ENCODE peak calls at places on chromosomes 6 and 20, in eight cellular contexts. T is GM12891; R is heart left ventricle; K is activated CD8-positive, alpha-beta T cell treated with anti-CD3 and anti-CD28 coated beads, Interleukin-2, amount 10 ng/mL, durations not matched to agents 7 days and 5 days; X is Calu3; L is ELF-1; U is NCI-H446; F is HEK293T. A is an unnamed sample.

GRCh38 chr6:89066929-89067646 is 13.5 kb upstream of the PNRC1 start:
- DNase-seq in T (no peak), R (no peak), K (no peak), X (no peak), L (no peak), U (no peak), F (no peak), A (no peak)

GRCh38 chr6:148530394-148530923 is 187.8 kb downstream of the SASH1 start:
- DNase-seq in T (no peak), R (no peak), K (no peak), X (no peak), L (peak), U (no peak), F (no peak), A (no peak)

GRCh38 chr6:93523365-93523764 is 104.0 kb upstream of the EPHA7 start:
- DNase-seq in T (no peak), R (no peak), K (no peak), X (no peak), L (no peak), U (no peak), F (no peak), A (no peak)

GRCh38 chr6:170075659-170076223 is 215.1 kb downstream of the DLL1 start:
- DNase-seq in T (no peak), R (peak), K (no peak), X (no peak), L (no peak), U (no peak), F (no peak), A (no peak)

GRCh38 chr6:74557236-74557635 is 648.6 kb downstream of the COL12A1 start:
- DNase-seq in T (no peak), R (no peak), K (no peak), X (no peak), L (no peak), U (no peak), F (no peak), A (no peak)

GRCh38 chr6:84546427-84546914 is 217.9 kb downstream of the TBX18 start:
- DNase-seq in T (no peak), R (no peak), K (no peak), X (peak), L (peak), U (no peak), F (no peak), A (no peak)

GRCh38 chr6:150236114-150236513 is 93.3 kb downstream of the PPP1R14C start:
- DNase-seq in T (no peak), R (no peak), K (no peak), X (no peak), L (no peak), U (no peak), F (no peak), A (no peak)

GRCh38 chr6:125906158-125906998 is 50.2 kb upstream of the HINT3 start:
- DNase-seq in T (no peak), R (peak), K (peak), X (peak), L (peak), U (no peak), F (peak), A (peak)

GRCh38 chr20:47544852-47545251 is 43.2 kb downstream of the NCOA3 start:
- DNase-seq in T (no peak), R (no peak), K (no peak), X (no peak), L (no peak), U (no peak), F (no peak), A (no peak)

GRCh38 chr6:35259946-35260626 is 551 bp downstream of the ZNF76 start:
- DNase-seq in T (peak), R (peak), K (peak), X (peak), L (no peak), U (no peak), F (no peak), A (peak)

GRCh38 chr6:21163110-21163837 is 430.3 kb upstream of the SOX4 start:
- DNase-seq in T (no peak), R (no peak), K (no peak), X (no peak), L (no peak), U (no peak), F (no peak), A (peak)

GRCh38 chr6:140105857-140106256 is 731.4 kb upstream of the CITED2 start:
- DNase-seq in T (no peak), R (no peak), K (no peak), X (peak), L (peak), U (no peak), F (peak), A (no peak)

GRCh38 chr6:34115396-34116314 is 30.2 kb downstream of the GRM4 start:
- DNase-seq in T (peak), R (no peak), K (peak), X (peak), L (peak), U (no peak), F (peak), A (peak)

GRCh38 chr6:45966797-45967196 is 48.9 kb downstream of the CLIC5 start:
- DNase-seq in T (no peak), R (no peak), K (no peak), X (no peak), L (no peak), U (no peak), F (no peak), A (no peak)

GRCh38 chr20:11178946-11179654 is 505.3 kb upstream of the JAG1 start:
- DNase-seq in T (no peak), R (no peak), K (no peak), X (peak), L (no peak), U (no peak), F (no peak), A (no peak)

GRCh38 chr20:59604770-59605665 is 678 bp downstream of the PHACTR3 start:
- DNase-seq in T (no peak), R (no peak), K (no peak), X (peak), L (peak), U (no peak), F (no peak), A (no peak)

GRCh38 chr6:158003910-158004695 is 22.4 kb downstream of the SYNJ2 start:
- DNase-seq in T (no peak), R (no peak), K (no peak), X (no peak), L (peak), U (no peak), F (no peak), A (no peak)

GRCh38 chr6:92052513-92052912 is 1366.8 kb downstream of the EPHA7 start:
- DNase-seq in T (no peak), R (no peak), K (no peak), X (no peak), L (no peak), U (no peak), F (no peak), A (no peak)

GRCh38 chr20:49455691-49456090 is 26.8 kb downstream of the KCNB1 start:
- DNase-seq in T (no peak), R (no peak), K (no peak), X (no peak), L (no peak), U (no peak), F (no peak), A (no peak)

GRCh38 chr20:63071541-63072181 is 64.9 kb upstream of the BHLHE23 start:
- DNase-seq in T (no peak), R (no peak), K (no peak), X (no peak), L (peak), U (no peak), F (peak), A (no peak)

GRCh38 chr6:168132531-168133184 is 53.6 kb upstream of the FRMD1 start:
- DNase-seq in T (no peak), R (peak), K (peak), X (peak), L (peak), U (no peak), F (peak), A (no peak)

GRCh38 chr20:21149344-21149743 is 23.5 kb downstream of the KIZ start:
- DNase-seq in T (no peak), R (no peak), K (no peak), X (no peak), L (no peak), U (no peak), F (no peak), A (no peak)

GRCh38 chr20:21301940-21302644 is 1.0 kb upstream of the XRN2 start:
- DNase-seq in T (no peak), R (no peak), K (no peak), X (no peak), L (no peak), U (no peak), F (no peak), A (no peak)

GRCh38 chr6:16130932-16131387 is 2.1 kb downstream of the MYLIP start:
- DNase-seq in T (peak), R (peak), K (peak), X (peak), L (no peak), U (no peak), F (peak), A (no peak)

GRCh38 chr6:14671261-14671681 is 553.7 kb downstream of the CD83 start:
- DNase-seq in T (no peak), R (peak), K (no peak), X (no peak), L (no peak), U (peak), F (no peak), A (peak)

GRCh38 chr6:34240329-34241248 is 3.9 kb downstream of the HMGA1 start:
- DNase-seq in T (no peak), R (no peak), K (no peak), X (no peak), L (peak), U (no peak), F (peak), A (no peak)

GRCh38 chr20:38880952-38881735 is 45.1 kb upstream of the FAM83D start:
- DNase-seq in T (no peak), R (no peak), K (no peak), X (no peak), L (peak), U (no peak), F (no peak), A (no peak)

GRCh38 chr6:156028310-156029131 is 572.9 kb upstream of the NOX3 start:
- DNase-seq in T (no peak), R (no peak), K (no peak), X (peak), L (no peak), U (no peak), F (no peak), A (no peak)